ENCODE peak calls at places on chromosomes 11 and 22, in four cellular contexts. E, F, S and I are unnamed samples.

GRCh38 chr22:22959147-22959827 is 71.7 kb downstream of the IGLL5 start:
- DNase-seq in E (peak; percentile 45), F (peak; percentile 12), S (peak; percentile 57), I (no peak)

GRCh38 chr11:110527146-110527545 is 97.4 kb downstream of the FDX1 start:
- DNase-seq in E (no peak), F (no peak), S (no peak), I (no peak)

GRCh38 chr11:71183878-71184277 is 68.5 kb downstream of the SHANK2 start:
- DNase-seq in E (no peak), F (no peak), S (no peak), I (no peak)

GRCh38 chr22:38504731-38505594 is 1.1 kb downstream of the DDX17 start:
- DNase-seq in E (peak; percentile 56), F (no peak), S (peak; percentile 49), I (no peak)

GRCh38 chr11:65504671-65505433 is 6.0 kb downstream of the MALAT1 start:
- DNase-seq in E (no peak), F (no peak), S (no peak), I (no peak)

GRCh38 chr11:120793150-120793549 is 230.8 kb upstream of the TBCEL start:
- DNase-seq in E (no peak), F (no peak), S (no peak), I (no peak)

GRCh38 chr11:34146411-34146810 is 41.0 kb downstream of the NAT10 start:
- DNase-seq in E (no peak), F (no peak), S (no peak), I (no peak)

GRCh38 chr11:118290923-118291322 is 13.6 kb upstream of the CD3E start:
- DNase-seq in E (no peak), F (no peak), S (no peak), I (no peak)

GRCh38 chr11:34564406-34564805 is 50.8 kb upstream of the ELF5 start:
- DNase-seq in E (no peak), F (peak; percentile 31), S (no peak), I (no peak)

GRCh38 chr22:39101226-39101625 is 4.2 kb downstream of the APOBEC3H start:
- DNase-seq in E (no peak), F (no peak), S (no peak), I (no peak)

GRCh38 chr11:33135216-33135615 is 26.1 kb downstream of the CSTF3 start:
- DNase-seq in E (no peak), F (no peak), S (no peak), I (no peak)

GRCh38 chr11:16815047-16815767 is 76.8 kb downstream of the C11orf58 start:
- DNase-seq in E (peak; percentile 71), F (no peak), S (no peak), I (no peak)

GRCh38 chr22:25942989-25943411 is 201.0 kb downstream of the MYO18B start:
- DNase-seq in E (peak; percentile 72), F (no peak), S (no peak), I (no peak)

GRCh38 chr11:115659061-115659963 is 155.1 kb upstream of the CADM1 start:
- DNase-seq in E (peak; percentile 45), F (no peak), S (no peak), I (no peak)

GRCh38 chr11:65615950-65616574 is 486 bp downstream of the PCNX3 start:
- DNase-seq in E (peak; percentile 58), F (no peak), S (no peak), I (no peak)

GRCh38 chr22:40363059-40363458 is 7.3 kb upstream of the SGSM3 start:
- DNase-seq in E (no peak), F (no peak), S (no peak), I (no peak)

GRCh38 chr11:46529086-46529905 is 64.5 kb downstream of the AMBRA1 start:
- DNase-seq in E (peak; percentile 53), F (no peak), S (peak; percentile 55), I (peak; percentile 49)

GRCh38 chr11:13635804-13636203 is 32.7 kb upstream of the FAR1 start:
- DNase-seq in E (no peak), F (no peak), S (no peak), I (no peak)

GRCh38 chr11:69667619-69668604 is 7.2 kb downstream of the LTO1 start:
- DNase-seq in E (no peak), F (no peak), S (no peak), I (peak; percentile 8)

GRCh38 chr11:79168530-79169110 is 272.2 kb downstream of the TENM4 start:
- DNase-seq in E (no peak), F (no peak), S (no peak), I (no peak)

GRCh38 chr11:12845739-12846358 is 163.3 kb upstream of the RASSF10 start:
- DNase-seq in E (peak; percentile 31), F (no peak), S (no peak), I (peak; percentile 28)

GRCh38 chr11:17129003-17129402 is 51.5 kb upstream of the RPS13 start:
- DNase-seq in E (no peak), F (no peak), S (no peak), I (no peak)

GRCh38 chr22:47606426-47606825 is 844.0 kb downstream of the TBC1D22A start:
- DNase-seq in E (no peak), F (no peak), S (no peak), I (no peak)

GRCh38 chr22:17786435-17787158 is 12.3 kb upstream of the BID start:
- DNase-seq in E (peak; percentile 85), F (no peak), S (no peak), I (no peak)

GRCh38 chr22:50641696-50642607 is 14.0 kb upstream of the ARSA start:
- DNase-seq in E (no peak), F (no peak), S (no peak), I (no peak)

GRCh38 chr22:30667486-30668305 is at the start of gene DUSP18:
- DNase-seq in E (peak; percentile 94), F (peak; percentile 38), S (peak; percentile 96), I (peak; percentile 79)

GRCh38 chr11:75576017-75576416 is 14.0 kb downstream of the SERPINH1 start:
- DNase-seq in E (no peak), F (no peak), S (no peak), I (no peak)

GRCh38 chr22:28759861-28760560 is 12.5 kb upstream of the CCDC117 start:
- DNase-seq in E (no peak), F (no peak), S (no peak), I (no peak)

GRCh38 chr22:47136671-47137070 is 374.2 kb downstream of the TBC1D22A start:
- DNase-seq in E (no peak), F (no peak), S (no peak), I (no peak)

GRCh38 chr11:114340311-114341131 is 44.3 kb downstream of the NNMT start:
- DNase-seq in E (peak; percentile 20), F (peak; percentile 42), S (peak; percentile 27), I (no peak)

GRCh38 chr22:39092111-39092867 is 4.8 kb upstream of the APOBEC3H start:
- DNase-seq in E (no peak), F (no peak), S (no peak), I (no peak)

DNA sequence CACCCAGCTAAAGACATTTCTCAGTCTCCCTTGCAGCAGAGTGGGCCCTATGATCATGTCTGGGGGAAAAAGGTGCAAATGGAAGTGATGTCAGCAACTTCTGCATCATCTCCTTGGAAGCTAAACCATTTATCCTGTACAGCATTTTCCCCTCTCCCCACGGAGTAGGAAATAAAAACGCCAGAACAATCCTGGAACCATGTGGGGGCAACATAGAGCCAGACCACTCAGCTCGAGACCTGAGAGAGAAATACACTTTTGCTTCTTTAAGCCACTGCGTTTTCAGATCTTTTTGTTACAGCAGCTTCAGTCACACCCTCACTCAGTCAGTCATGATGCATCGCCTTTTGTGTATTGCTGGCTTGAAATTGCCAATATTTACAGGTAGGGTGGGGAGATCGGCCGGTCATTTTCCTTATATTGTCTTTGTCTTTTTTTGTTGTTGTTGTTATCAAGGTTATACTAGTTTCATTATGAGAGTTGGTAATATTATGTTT is 9.1 kb upstream of the RAC2 start:
- DNase-seq in E (no peak), F (no peak), S (no peak), I (no peak)
- TF ChIP-seq CTCF in E (no peak), F (peak; percentile 6), S (no peak), I (no peak)

GRCh38 chr11:1983601-1983961 is 14.1 kb downstream of the H19 start:
- DNase-seq in E (no peak), F (no peak), S (no peak), I (no peak)

GRCh38 chr11:1982908-1983600 is 14.6 kb downstream of the H19 start:
- DNase-seq in E (no peak), F (no peak), S (no peak), I (no peak)

GRCh38 chr11:1975185-1975584 is 22.5 kb downstream of the H19 start:
- DNase-seq in E (no peak), F (no peak), S (no peak), I (no peak)

GRCh38 chr11:1979607-1980006 is 18.0 kb downstream of the H19 start:
- DNase-seq in E (no peak), F (no peak), S (no peak), I (no peak)

DNA sequence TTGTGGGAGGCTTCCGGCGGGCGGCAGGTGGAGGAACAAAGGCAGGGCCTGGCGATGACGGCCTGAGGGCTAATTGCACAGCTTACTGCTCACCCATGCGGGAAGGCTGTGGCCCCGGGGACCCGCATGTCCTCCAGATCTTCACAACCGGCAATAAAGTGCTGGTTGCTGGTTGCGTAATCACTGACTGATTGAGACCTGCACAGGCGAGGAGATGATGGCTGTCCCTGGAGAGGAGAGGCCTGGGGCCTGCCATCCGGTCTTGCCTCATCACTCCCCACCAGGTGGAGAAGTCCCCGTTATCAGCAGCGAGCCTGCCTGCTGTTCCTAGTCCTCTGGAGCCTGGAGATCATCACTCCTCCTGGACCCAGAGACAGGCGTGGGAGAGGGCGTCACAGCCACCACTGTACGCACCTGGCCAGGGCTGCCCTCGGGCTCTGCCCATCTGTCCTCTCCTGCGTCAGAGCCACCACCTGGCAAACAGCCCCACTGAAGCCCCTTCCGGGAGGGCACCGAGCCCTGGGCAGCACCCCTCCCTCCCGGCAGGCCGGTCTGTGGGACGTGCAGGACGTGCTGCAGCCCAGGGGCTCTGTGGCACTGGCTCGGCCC is 18.7 kb downstream of the H19 start:
- DNase-seq in E (no peak), F (no peak), S (no peak), I (no peak)
- TF ChIP-seq CTCF in E (no peak), F (no peak), S (no peak), I (no peak)

DNA sequence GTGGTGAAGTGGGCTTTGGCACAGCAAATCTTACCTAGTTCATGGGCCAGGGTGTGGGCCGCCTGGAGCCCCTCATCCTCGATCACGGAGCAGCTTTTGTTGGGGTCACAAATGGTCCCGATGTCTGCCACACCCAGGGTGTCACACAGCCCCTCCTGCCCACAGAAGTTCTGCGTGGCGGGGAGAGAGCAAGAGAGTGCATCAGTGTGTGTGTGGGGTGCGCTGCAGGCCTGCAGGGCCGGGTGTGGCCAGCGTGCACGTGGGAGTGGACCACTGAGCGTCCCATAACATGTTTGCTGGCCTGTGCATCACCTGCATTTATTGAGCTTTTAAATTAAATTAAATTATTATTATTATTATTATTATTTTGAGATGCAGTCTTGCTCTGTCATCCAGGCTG is 11.5 kb downstream of the ADAMTS8 start:
- DNase-seq in E (no peak), F (no peak), S (no peak), I (no peak)
- TF ChIP-seq CTCF in E (no peak), F (no peak), S (no peak), I (no peak)

GRCh38 chr11:44775366-44776356 is 48.9 kb downstream of the TSPAN18 start:
- DNase-seq in E (peak; percentile 53), F (no peak), S (peak; percentile 54), I (no peak)
- TF ChIP-seq CTCF in E (peak; percentile 75), F (peak; percentile 79), S (peak; percentile 73), I (peak; percentile 79)